ENCODE peak calls at places on chromosomes 2 and 18, in seven cellular contexts. One of them, this sample, is unnamed.

GRCh38 chr2:158667969-158668368 is 127.1 kb upstream of the DAPL1 start:
- DNase-seq in tibial nerve: no peak
- DNase-seq in stomach: no peak
- DNase-seq in transverse colon: no peak
- DNase-seq in fibroblast of the aortic adventitia: peak
- DNase-seq in brain microvascular endothelial cell: no peak
- DNase-seq in Peyer's patch: no peak
- DNase-seq in this sample: no peak

GRCh38 chr2:143177081-143177786 is 48.0 kb downstream of the ARHGAP15 start:
- DNase-seq in transverse colon: no peak
- DNase-seq in tibial nerve: no peak
- DNase-seq in Peyer's patch: no peak
- DNase-seq in stomach: no peak
- DNase-seq in brain microvascular endothelial cell: no peak
- DNase-seq in fibroblast of the aortic adventitia: no peak
- DNase-seq in this sample: no peak

GRCh38 chr2:46915281-46915810 is at the start of gene MCFD2:
- DNase-seq in brain microvascular endothelial cell: no peak
- DNase-seq in Peyer's patch: peak
- DNase-seq in stomach: peak
- DNase-seq in tibial nerve: peak
- DNase-seq in fibroblast of the aortic adventitia: no peak
- DNase-seq in transverse colon: peak
- DNase-seq in this sample: no peak

GRCh38 chr2:237431372-237431771 is 17.4 kb upstream of the COL6A3 start:
- DNase-seq in tibial nerve: no peak
- DNase-seq in Peyer's patch: no peak
- DNase-seq in brain microvascular endothelial cell: peak
- DNase-seq in transverse colon: no peak
- DNase-seq in stomach: no peak
- DNase-seq in fibroblast of the aortic adventitia: peak
- DNase-seq in this sample: no peak

GRCh38 chr2:197073701-197074433 is 147.4 kb upstream of the PGAP1 start:
- DNase-seq in stomach: peak
- DNase-seq in transverse colon: no peak
- DNase-seq in tibial nerve: peak
- DNase-seq in Peyer's patch: no peak
- DNase-seq in fibroblast of the aortic adventitia: peak
- DNase-seq in brain microvascular endothelial cell: peak
- DNase-seq in this sample: peak

GRCh38 chr2:207226243-207226642 is 60.5 kb upstream of the KLF7 start:
- DNase-seq in brain microvascular endothelial cell: no peak
- DNase-seq in fibroblast of the aortic adventitia: no peak
- DNase-seq in transverse colon: no peak
- DNase-seq in tibial nerve: no peak
- DNase-seq in stomach: no peak
- DNase-seq in Peyer's patch: no peak
- DNase-seq in this sample: no peak

GRCh38 chr2:182636694-182637093 is 79.4 kb upstream of the DNAJC10 start:
- DNase-seq in stomach: no peak
- DNase-seq in Peyer's patch: no peak
- DNase-seq in brain microvascular endothelial cell: no peak
- DNase-seq in tibial nerve: no peak
- DNase-seq in transverse colon: no peak
- DNase-seq in fibroblast of the aortic adventitia: no peak
- DNase-seq in this sample: no peak

GRCh38 chr2:104690255-104690999 is 163.5 kb upstream of the POU3F3 start:
- DNase-seq in stomach: no peak
- DNase-seq in tibial nerve: no peak
- DNase-seq in Peyer's patch: no peak
- DNase-seq in brain microvascular endothelial cell: no peak
- DNase-seq in fibroblast of the aortic adventitia: no peak
- DNase-seq in transverse colon: no peak
- DNase-seq in this sample: peak

GRCh38 chr18:27298215-27298804 is 113.2 kb upstream of the CHST9 start:
- DNase-seq in fibroblast of the aortic adventitia: no peak
- DNase-seq in brain microvascular endothelial cell: no peak
- DNase-seq in Peyer's patch: no peak
- DNase-seq in transverse colon: no peak
- DNase-seq in stomach: no peak
- DNase-seq in tibial nerve: no peak
- DNase-seq in this sample: no peak

GRCh38 chr18:48765053-48765452 is 185.7 kb downstream of the SMAD7 start:
- DNase-seq in stomach: no peak
- DNase-seq in fibroblast of the aortic adventitia: no peak
- DNase-seq in brain microvascular endothelial cell: no peak
- DNase-seq in tibial nerve: no peak
- DNase-seq in Peyer's patch: no peak
- DNase-seq in transverse colon: no peak
- DNase-seq in this sample: no peak

GRCh38 chr2:219118504-219118903 is 42.1 kb downstream of the NHEJ1 start:
- DNase-seq in brain microvascular endothelial cell: no peak
- DNase-seq in fibroblast of the aortic adventitia: no peak
- DNase-seq in transverse colon: peak
- DNase-seq in Peyer's patch: no peak
- DNase-seq in tibial nerve: no peak
- DNase-seq in stomach: no peak
- DNase-seq in this sample: no peak

GRCh38 chr2:162840598-162841246 is 2.2 kb upstream of the KCNH7 start:
- DNase-seq in brain microvascular endothelial cell: peak
- DNase-seq in Peyer's patch: no peak
- DNase-seq in tibial nerve: peak
- DNase-seq in transverse colon: peak
- DNase-seq in fibroblast of the aortic adventitia: peak
- DNase-seq in stomach: peak
- DNase-seq in this sample: peak

GRCh38 chr18:49846718-49847470 is 33.6 kb upstream of the ACAA2 start:
- DNase-seq in fibroblast of the aortic adventitia: no peak
- DNase-seq in tibial nerve: no peak
- DNase-seq in brain microvascular endothelial cell: no peak
- DNase-seq in Peyer's patch: no peak
- DNase-seq in transverse colon: no peak
- DNase-seq in stomach: no peak
- DNase-seq in this sample: no peak

GRCh38 chr2:143685439-143686078 is 556.3 kb downstream of the ARHGAP15 start:
- DNase-seq in stomach: no peak
- DNase-seq in brain microvascular endothelial cell: no peak
- DNase-seq in fibroblast of the aortic adventitia: no peak
- DNase-seq in tibial nerve: no peak
- DNase-seq in transverse colon: no peak
- DNase-seq in Peyer's patch: no peak
- DNase-seq in this sample: no peak

GRCh38 chr2:11275910-11276309 is 68.5 kb downstream of the ROCK2 start:
- DNase-seq in stomach: no peak
- DNase-seq in brain microvascular endothelial cell: no peak
- DNase-seq in transverse colon: no peak
- DNase-seq in Peyer's patch: no peak
- DNase-seq in fibroblast of the aortic adventitia: no peak
- DNase-seq in tibial nerve: no peak
- DNase-seq in this sample: no peak

GRCh38 chr2:85259101-85259590 is 68.6 kb downstream of the TGOLN2 start:
- DNase-seq in Peyer's patch: no peak
- DNase-seq in tibial nerve: peak
- DNase-seq in brain microvascular endothelial cell: peak
- DNase-seq in stomach: no peak
- DNase-seq in fibroblast of the aortic adventitia: peak
- DNase-seq in transverse colon: no peak
- DNase-seq in this sample: peak

GRCh38 chr2:40450066-40450841 is 1.6 kb downstream of the SLC8A1 start:
- DNase-seq in transverse colon: no peak
- DNase-seq in tibial nerve: no peak
- DNase-seq in fibroblast of the aortic adventitia: peak
- DNase-seq in brain microvascular endothelial cell: peak
- DNase-seq in Peyer's patch: no peak
- DNase-seq in stomach: no peak
- DNase-seq in this sample: no peak

GRCh38 chr2:142130111-142131015 is 453 bp downstream of the LRP1B start:
- DNase-seq in transverse colon: peak
- DNase-seq in Peyer's patch: peak
- DNase-seq in stomach: peak
- DNase-seq in fibroblast of the aortic adventitia: peak
- DNase-seq in tibial nerve: peak
- DNase-seq in brain microvascular endothelial cell: peak
- DNase-seq in this sample: peak

GRCh38 chr2:202831241-202831997 is 40.1 kb downstream of the ICA1L start:
- DNase-seq in Peyer's patch: peak
- DNase-seq in brain microvascular endothelial cell: peak
- DNase-seq in transverse colon: peak
- DNase-seq in stomach: peak
- DNase-seq in fibroblast of the aortic adventitia: peak
- DNase-seq in tibial nerve: peak
- DNase-seq in this sample: peak

GRCh38 chr18:9673296-9674251 is 34.5 kb upstream of the RAB31 start:
- DNase-seq in stomach: peak
- DNase-seq in transverse colon: peak
- DNase-seq in tibial nerve: peak
- DNase-seq in brain microvascular endothelial cell: peak
- DNase-seq in fibroblast of the aortic adventitia: peak
- DNase-seq in Peyer's patch: peak
- DNase-seq in this sample: peak
- TF ChIP-seq CTCF in stomach: no peak
- TF ChIP-seq CTCF in transverse colon: no peak
- TF ChIP-seq CTCF in tibial nerve: no peak
- TF ChIP-seq CTCF in brain microvascular endothelial cell: peak
- TF ChIP-seq CTCF in fibroblast of the aortic adventitia: peak
- TF ChIP-seq CTCF in Peyer's patch: peak
- TF ChIP-seq CTCF in this sample: peak

GRCh38 chr2:189511210-189511609 is 69.4 kb downstream of the SLC40A1 start:
- DNase-seq in brain microvascular endothelial cell: no peak
- DNase-seq in fibroblast of the aortic adventitia: no peak
- DNase-seq in tibial nerve: no peak
- DNase-seq in Peyer's patch: no peak
- DNase-seq in stomach: no peak
- DNase-seq in transverse colon: no peak
- DNase-seq in this sample: no peak
- H3K4me3 ChIP-seq in brain microvascular endothelial cell: no peak
- H3K4me3 ChIP-seq in fibroblast of the aortic adventitia: no peak
- H3K4me3 ChIP-seq in tibial nerve: no peak
- H3K4me3 ChIP-seq in Peyer's patch: no peak
- H3K4me3 ChIP-seq in stomach: no peak
- H3K4me3 ChIP-seq in transverse colon: no peak
- H3K4me3 ChIP-seq in this sample: no peak

GRCh38 chr2:120885311-120885710 is 149.6 kb downstream of the GLI2 start:
- DNase-seq in Peyer's patch: no peak
- DNase-seq in brain microvascular endothelial cell: no peak
- DNase-seq in tibial nerve: no peak
- DNase-seq in stomach: no peak
- DNase-seq in transverse colon: no peak
- DNase-seq in fibroblast of the aortic adventitia: no peak
- DNase-seq in this sample: no peak

GRCh38 chr2:120884406-120885290 is 149.0 kb downstream of the GLI2 start:
- DNase-seq in stomach: no peak
- DNase-seq in transverse colon: no peak
- DNase-seq in tibial nerve: no peak
- DNase-seq in fibroblast of the aortic adventitia: no peak
- DNase-seq in brain microvascular endothelial cell: no peak
- DNase-seq in Peyer's patch: no peak
- DNase-seq in this sample: no peak

GRCh38 chr2:120881981-120882788 is 146.5 kb downstream of the GLI2 start:
- DNase-seq in tibial nerve: peak
- DNase-seq in fibroblast of the aortic adventitia: peak
- DNase-seq in brain microvascular endothelial cell: no peak
- DNase-seq in Peyer's patch: no peak
- DNase-seq in stomach: no peak
- DNase-seq in transverse colon: no peak
- DNase-seq in this sample: no peak

GRCh38 chr2:120885749-120886148 is 150.1 kb downstream of the GLI2 start:
- DNase-seq in brain microvascular endothelial cell: no peak
- DNase-seq in stomach: no peak
- DNase-seq in Peyer's patch: no peak
- DNase-seq in transverse colon: no peak
- DNase-seq in fibroblast of the aortic adventitia: no peak
- DNase-seq in tibial nerve: no peak
- DNase-seq in this sample: no peak

DNA sequence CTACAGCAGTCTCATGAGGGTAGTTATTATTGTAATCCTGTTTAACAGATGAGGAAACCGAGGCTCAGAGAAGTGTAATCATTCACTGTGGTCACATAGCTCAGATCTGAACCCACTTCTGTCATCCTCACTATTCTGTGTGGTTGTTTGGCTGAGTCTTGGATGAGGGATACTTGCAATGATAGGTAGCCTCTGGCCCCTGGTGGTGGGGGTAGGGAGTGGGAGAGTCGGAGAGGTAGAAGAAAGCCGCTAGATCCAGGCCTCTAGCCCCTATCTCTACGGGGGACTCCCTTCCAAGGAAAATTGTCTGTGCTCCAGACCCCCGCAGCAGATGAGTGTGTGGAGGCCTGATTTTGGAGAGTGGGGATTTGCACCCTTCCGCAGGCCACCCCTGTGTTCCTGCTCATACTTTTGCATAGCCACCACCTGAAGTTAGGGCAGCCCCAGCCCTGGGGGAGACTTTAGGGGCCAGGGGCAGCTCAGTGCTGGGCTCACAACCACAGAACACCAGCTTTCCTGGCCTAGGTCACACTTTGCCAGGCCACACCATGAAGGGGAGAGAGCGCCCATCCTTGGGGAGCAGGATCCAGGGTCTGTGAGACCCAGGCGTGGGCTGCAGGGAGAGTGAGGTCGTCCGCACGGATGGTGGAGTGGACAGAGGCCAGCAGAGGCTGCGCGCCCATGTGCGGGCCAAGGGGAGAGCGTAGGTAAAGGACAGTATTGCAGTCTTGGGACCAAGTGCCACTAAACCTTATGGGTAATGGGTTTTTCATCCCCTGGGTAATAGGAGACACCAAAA is 148.1 kb downstream of the GLI2 start:
- DNase-seq in stomach: no peak
- DNase-seq in fibroblast of the aortic adventitia: no peak
- DNase-seq in transverse colon: no peak
- DNase-seq in tibial nerve: no peak
- DNase-seq in brain microvascular endothelial cell: no peak
- DNase-seq in Peyer's patch: no peak
- DNase-seq in this sample: no peak
- TF ChIP-seq CTCF in stomach: no peak
- TF ChIP-seq CTCF in fibroblast of the aortic adventitia: no peak
- TF ChIP-seq CTCF in transverse colon: no peak
- TF ChIP-seq CTCF in tibial nerve: no peak
- TF ChIP-seq CTCF in brain microvascular endothelial cell: peak
- TF ChIP-seq CTCF in Peyer's patch: no peak
- TF ChIP-seq CTCF in this sample: no peak

DNA sequence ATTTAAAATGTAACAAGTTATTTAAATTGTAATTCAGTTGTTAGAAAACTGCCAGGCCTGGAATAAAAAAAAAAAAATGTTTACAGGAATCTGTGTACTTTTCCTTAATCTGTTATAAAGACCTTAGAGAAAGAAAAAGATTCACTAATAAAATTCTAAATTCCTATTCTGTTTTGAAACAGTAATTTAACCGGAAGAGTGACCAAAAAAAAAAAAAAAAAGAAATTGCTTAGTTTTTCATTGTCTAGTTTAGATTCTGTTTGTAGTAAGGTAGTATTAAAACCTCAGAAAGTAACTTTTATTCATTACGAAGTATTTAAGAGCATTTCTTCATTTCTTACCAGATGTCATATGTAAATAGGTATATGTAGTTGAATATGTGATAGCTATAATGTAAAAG is 2.5 kb downstream of the REL start:
- DNase-seq in stomach: no peak
- DNase-seq in fibroblast of the aortic adventitia: peak
- DNase-seq in tibial nerve: no peak
- DNase-seq in Peyer's patch: no peak
- DNase-seq in brain microvascular endothelial cell: no peak
- DNase-seq in transverse colon: no peak
- DNase-seq in this sample: no peak
- H3K4me3 ChIP-seq in stomach: peak
- H3K4me3 ChIP-seq in fibroblast of the aortic adventitia: no peak
- H3K4me3 ChIP-seq in tibial nerve: no peak
- H3K4me3 ChIP-seq in Peyer's patch: peak
- H3K4me3 ChIP-seq in brain microvascular endothelial cell: no peak
- H3K4me3 ChIP-seq in transverse colon: peak
- H3K4me3 ChIP-seq in this sample: no peak